ENCODE peak calls at places on chromosomes 16 and 17, in five cellular contexts. R is IMR-90, P is GM10248, D is HL-60, Z is astrocyte of the cerebellum. V is an unnamed sample.

GRCh38 chr17:6163632-6164319 is 93.6 kb downstream of the WSCD1 start:
- DNase-seq in Z (peak), P (no peak), D (no peak), R (no peak), V (no peak)

GRCh38 chr17:35496470-35497290 is 40.8 kb downstream of the SLFN12L start:
- DNase-seq in D (no peak), Z (no peak), P (no peak), R (no peak), V (no peak)

GRCh38 chr17:75410141-75410540 is 4.7 kb upstream of the GRB2 start:
- DNase-seq in R (no peak), P (no peak), D (no peak), Z (no peak), V (no peak)

GRCh38 chr17:10286324-10286723 is 86.5 kb downstream of the MYH13 start:
- DNase-seq in Z (no peak), D (no peak), P (no peak), R (no peak), V (no peak)

GRCh38 chr16:89841275-89841674 is 13.0 kb downstream of the SPIRE2 start:
- DNase-seq in Z (no peak), P (no peak), D (no peak), R (no peak), V (peak)

GRCh38 chr16:85003723-85004586 is 7.4 kb downstream of the ZDHHC7 start:
- DNase-seq in D (no peak), R (no peak), Z (no peak), P (no peak), V (no peak)

GRCh38 chr17:77637807-77638182 is 320.7 kb upstream of the TNRC6C start:
- DNase-seq in P (no peak), Z (no peak), D (no peak), R (no peak), V (no peak)

GRCh38 chr17:33701910-33702309 is 408.8 kb upstream of the ASIC2 start:
- DNase-seq in R (no peak), P (no peak), Z (no peak), D (no peak), V (no peak)

GRCh38 chr17:70144260-70144846 is 25.0 kb upstream of the KCNJ2 start:
- DNase-seq in R (peak), Z (peak), D (no peak), P (no peak), V (no peak)

GRCh38 chr17:29778936-29779811 is 150.9 kb downstream of the SSH2 start:
- DNase-seq in Z (no peak), D (peak), R (peak), P (peak), V (peak)

GRCh38 chr17:5282639-5283217 is 644 bp downstream of the RABEP1 start:
- DNase-seq in P (no peak), R (no peak), Z (no peak), D (peak), V (no peak)

GRCh38 chr17:16923097-16923903 is 48.6 kb downstream of the TNFRSF13B start:
- DNase-seq in P (peak), D (no peak), Z (no peak), R (no peak), V (no peak)

GRCh38 chr16:1108299-1109252 is 12.5 kb upstream of the C1QTNF8 start:
- DNase-seq in P (no peak), Z (no peak), D (no peak), R (peak), V (no peak)

GRCh38 chr16:55853114-55853513 is 20.2 kb upstream of the CES1 start:
- DNase-seq in R (peak), P (no peak), Z (no peak), D (no peak), V (no peak)

GRCh38 chr17:62824290-62825135 is 16.4 kb upstream of the MARCHF10 start:
- DNase-seq in R (peak), P (no peak), D (no peak), Z (peak), V (no peak)

GRCh38 chr16:85894266-85894665 is 4.7 kb upstream of the IRF8 start:
- DNase-seq in P (no peak), R (no peak), D (no peak), Z (no peak), V (no peak)

GRCh38 chr17:43983515-43984411 is 20.7 kb upstream of the NAGS start:
- DNase-seq in P (no peak), R (no peak), D (no peak), Z (no peak), V (no peak)

GRCh38 chr17:17510456-17511292 is 14.5 kb upstream of the RASD1 start:
- DNase-seq in R (no peak), P (no peak), D (no peak), Z (no peak), V (no peak)

GRCh38 chr17:43018932-43019331 is 3.3 kb downstream of the VAT1 start:
- DNase-seq in D (peak), P (no peak), R (peak), Z (no peak), V (no peak)

GRCh38 chr16:89026121-89026612 is 49.2 kb upstream of the CBFA2T3 start:
- DNase-seq in P (no peak), Z (no peak), D (peak), R (no peak), V (peak)

GRCh38 chr17:12744298-12744697 is 45.0 kb upstream of the ARHGAP44 start:
- DNase-seq in P (no peak), D (no peak), Z (no peak), R (peak), V (no peak)

GRCh38 chr16:79158337-79158736 is 442.2 kb downstream of the MAF start:
- DNase-seq in Z (no peak), P (no peak), D (no peak), R (no peak), V (no peak)

GRCh38 chr17:18166894-18167293 is 16.7 kb upstream of the ALKBH5 start:
- DNase-seq in D (no peak), R (no peak), P (no peak), Z (no peak), V (no peak)

GRCh38 chr16:52068447-52069074 is 478.4 kb downstream of the TOX3 start:
- DNase-seq in P (no peak), R (peak), D (no peak), Z (no peak), V (no peak)

GRCh38 chr17:38883592-38884526 is 14.0 kb downstream of the LASP1 start:
- DNase-seq in Z (peak), R (no peak), D (no peak), P (no peak), V (no peak)

GRCh38 chr17:9475259-9475658 is 100.4 kb downstream of the STX8 start:
- DNase-seq in D (no peak), P (no peak), R (no peak), Z (no peak), V (no peak)

GRCh38 chr17:64281962-64282752 is 19.1 kb upstream of the TEX2 start:
- DNase-seq in P (peak), Z (peak), R (peak), D (peak), V (peak)

GRCh38 chr16:69520800-69521602 is 44.8 kb upstream of the NFAT5 start:
- DNase-seq in Z (no peak), P (peak), R (no peak), D (no peak), V (peak)

GRCh38 chr16:22614271-22614947 is 103.7 kb downstream of the NPIPB5 start:
- DNase-seq in R (no peak), D (no peak), Z (no peak), P (no peak), V (no peak)

GRCh38 chr17:50219939-50220465 is 18.6 kb upstream of the COL1A1 start:
- DNase-seq in Z (no peak), R (peak), P (no peak), D (no peak), V (peak)

GRCh38 chr16:4415538-4416199 is 727 bp downstream of the CORO7 start:
- DNase-seq in P (no peak), D (peak), R (no peak), Z (no peak), V (no peak)

GRCh38 chr17:17933775-17934174 is 38.4 kb downstream of the TOM1L2 start:
- DNase-seq in P (no peak), D (no peak), R (peak), Z (no peak), V (no peak)

GRCh38 chr16:89973235-89973634 is 24.7 kb downstream of the DEF8 start:
- DNase-seq in P (no peak), Z (no peak), R (no peak), D (no peak), V (no peak)

GRCh38 chr16:51949260-51949659 is 597.7 kb downstream of the TOX3 start:
- DNase-seq in D (no peak), P (no peak), R (no peak), Z (no peak), V (no peak)

DNA sequence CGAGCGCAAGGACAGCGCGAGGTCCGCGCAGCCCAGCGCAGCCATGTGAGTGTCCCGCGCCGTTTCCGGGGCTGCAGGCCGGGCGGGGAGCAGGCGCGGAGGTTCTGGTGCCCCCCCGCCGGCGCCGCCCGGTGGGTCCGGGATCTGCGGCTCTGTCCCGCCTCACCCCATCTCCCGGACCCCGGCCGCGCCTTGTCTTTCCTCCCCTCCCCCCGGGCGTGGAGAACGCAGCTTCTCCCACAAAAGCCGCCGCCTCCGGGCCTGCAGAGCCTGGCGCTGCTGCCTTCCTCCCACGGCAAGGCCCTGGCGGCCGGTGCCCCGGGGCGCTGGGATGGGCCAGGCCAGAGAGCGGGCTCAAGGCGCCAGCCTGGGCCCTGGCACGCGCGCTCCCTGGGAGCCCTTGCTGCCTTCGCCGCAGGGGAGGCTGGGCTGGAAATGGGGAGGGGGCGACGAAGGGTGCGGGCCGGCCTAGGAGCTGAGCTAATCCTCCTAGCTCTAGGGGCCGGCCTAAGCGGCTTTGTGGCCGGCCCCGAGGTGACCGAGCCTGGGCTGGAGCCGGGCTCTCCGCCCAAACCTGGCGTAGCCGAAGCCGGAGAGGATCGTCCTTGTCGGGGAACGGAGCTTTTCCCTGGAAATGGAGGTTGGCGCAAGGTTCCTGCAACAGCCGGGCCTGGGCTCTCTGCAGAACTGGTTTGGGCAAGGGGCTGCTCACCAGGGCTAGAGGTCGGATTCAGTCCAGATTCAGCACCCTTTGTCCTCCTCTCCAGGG is 425 bp downstream of the RIPOR1 start:
- DNase-seq in P (peak), D (peak), R (peak), Z (no peak), V (peak)
- TF ChIP-seq CTCF in P (no peak), D (no peak), R (peak), Z (no peak), V (no peak)

GRCh38 chr17:82129095-82129494 is 31.1 kb upstream of the FASN start:
- DNase-seq in Z (no peak), P (no peak), D (no peak), R (no peak), V (no peak)
- TF ChIP-seq CTCF in Z (peak), P (no peak), D (no peak), R (peak), V (peak)

GRCh38 chr17:81471804-81472456 is 40.7 kb downstream of the ACTG1 start:
- DNase-seq in P (no peak), Z (peak), R (no peak), D (no peak), V (no peak)
- TF ChIP-seq CTCF in P (no peak), Z (no peak), R (no peak), D (no peak), V (no peak)

DNA sequence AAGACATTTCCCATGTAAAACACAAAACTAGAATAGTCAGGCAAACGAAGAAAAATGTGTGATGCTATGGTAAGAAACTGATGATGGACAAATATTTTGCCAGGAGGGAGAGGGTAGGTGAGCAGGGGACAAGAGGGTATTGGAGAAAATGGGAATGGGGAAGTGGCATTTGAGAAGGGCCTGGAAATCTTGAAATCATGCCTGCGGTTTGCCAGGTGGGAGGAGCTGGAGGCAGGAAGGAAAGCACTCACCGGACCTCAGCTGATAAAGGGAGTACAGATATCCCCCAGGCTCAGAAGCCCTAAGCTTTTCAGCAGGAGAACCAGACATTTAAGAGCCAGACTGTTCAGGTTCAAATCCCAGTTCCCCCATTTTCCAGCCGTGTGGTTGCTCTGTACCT is 103.6 kb downstream of the GSG1L start:
- DNase-seq in R (no peak), Z (no peak), P (no peak), D (no peak), V (no peak)
- TF ChIP-seq CTCF in R (no peak), Z (no peak), P (no peak), D (no peak), V (no peak)

GRCh38 chr16:67723151-67723915 is 4.2 kb upstream of the GFOD2 start:
- DNase-seq in R (peak), D (no peak), Z (peak), P (no peak), V (no peak)
- TF ChIP-seq CTCF in R (no peak), D (no peak), Z (no peak), P (no peak), V (no peak)

DNA sequence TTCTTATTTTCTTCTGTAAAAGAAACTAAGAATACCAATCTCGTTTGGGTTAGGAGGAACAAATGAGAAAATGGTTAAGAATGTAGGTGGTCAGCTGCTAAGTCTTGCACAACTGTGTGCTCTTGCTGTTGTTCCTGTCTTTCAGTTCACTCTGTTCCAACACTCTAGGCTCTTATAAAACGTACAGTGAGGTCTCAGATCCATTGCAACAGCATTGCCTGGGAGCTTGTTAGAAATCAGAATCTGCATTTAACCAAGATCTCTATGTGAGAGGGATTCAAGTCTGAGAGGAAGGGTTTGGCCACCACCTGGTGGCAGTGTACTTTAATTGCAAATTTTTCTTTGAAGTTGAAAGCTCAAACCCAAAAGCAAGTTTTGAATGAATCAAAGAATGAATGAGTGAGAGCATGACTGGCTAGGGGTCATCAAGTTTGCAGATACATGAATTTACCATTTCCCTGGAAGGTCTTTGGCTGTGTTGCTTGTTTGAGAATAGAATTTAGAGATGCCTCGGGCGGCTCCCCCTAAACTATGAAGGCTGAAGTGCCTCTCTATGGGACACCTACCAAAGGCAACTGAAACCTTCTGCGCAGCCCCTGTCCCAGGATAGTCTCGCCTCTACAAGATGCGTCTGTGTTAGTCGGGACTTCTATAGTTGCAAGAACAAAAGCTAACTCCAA is 2.5 kb downstream of the ALOX15B start:
- DNase-seq in Z (peak), P (peak), D (peak), R (peak), V (peak)
- TF ChIP-seq CTCF in Z (peak), P (peak), D (peak), R (peak), V (peak)

GRCh38 chr17:80961516-80961915 is 30.1 kb upstream of the CHMP6 start:
- DNase-seq in P (no peak), Z (no peak), R (no peak), D (no peak), V (no peak)
- TF ChIP-seq CTCF in P (no peak), Z (peak), R (peak), D (no peak), V (no peak)

GRCh38 chr16:73216932-73217331 is 169.0 kb upstream of the ZFHX3 start:
- DNase-seq in Z (no peak), D (no peak), P (no peak), R (peak), V (no peak)

GRCh38 chr16:73215482-73216377 is 167.8 kb upstream of the ZFHX3 start:
- DNase-seq in D (no peak), R (peak), P (no peak), Z (no peak), V (no peak)

GRCh38 chr16:73219176-73219575 is 171.2 kb upstream of the ZFHX3 start:
- DNase-seq in D (no peak), Z (no peak), R (no peak), P (no peak), V (no peak)

GRCh38 chr16:73214825-73215481 is 167.0 kb upstream of the ZFHX3 start:
- DNase-seq in P (no peak), Z (peak), R (peak), D (no peak), V (no peak)

GRCh38 chr16:73217654-73218053 is 169.7 kb upstream of the ZFHX3 start:
- DNase-seq in D (no peak), P (no peak), Z (no peak), R (no peak), V (no peak)
- TF ChIP-seq CTCF in D (no peak), P (no peak), Z (no peak), R (peak), V (no peak)

V was measured in GM20000.